ENCODE peak calls at places on chromosomes 7 and 10, in seven cellular contexts. D is PC-9; C is CD8-positive, alpha-beta T cell; M is chondrocyte; R is thyroid gland; F is endothelial cell; L is progenitor cell of endocrine pancreas. U is an unnamed sample.

GRCh38 chr7:69847921-69848612 is 249.8 kb downstream of the AUTS2 start:
- DNase-seq in R (no peak), C (no peak), L (no peak), F (no peak), M (no peak), D (no peak), U (no peak)

GRCh38 chr10:69383485-69384089 is 33.1 kb downstream of the TACR2 start:
- DNase-seq in C (no peak), R (no peak), M (peak; percentile 63), L (no peak), F (no peak), D (no peak), U (no peak)

GRCh38 chr7:129652914-129653313 is 41.4 kb downstream of the NRF1 start:
- DNase-seq in D (no peak), M (no peak), R (no peak), F (no peak), L (no peak), C (no peak), U (no peak)

GRCh38 chr10:127553431-127553830 is 4.3 kb downstream of the NPS start:
- DNase-seq in C (no peak), D (no peak), R (no peak), L (no peak), M (no peak), F (no peak), U (no peak)

GRCh38 chr7:42935861-42936260 is 3.7 kb downstream of the MRPL32 start:
- DNase-seq in C (no peak), D (no peak), F (no peak), M (no peak), R (no peak), L (no peak), U (no peak)

GRCh38 chr10:29608062-29608461 is 26.7 kb downstream of the SVIL start:
- DNase-seq in D (no peak), R (no peak), F (no peak), L (no peak), C (no peak), M (no peak), U (no peak)

GRCh38 chr10:13219685-13220670 is 14.2 kb downstream of the UCMA start:
- DNase-seq in D (peak; percentile 43), R (peak; percentile 76), C (no peak), F (peak; percentile 38), M (no peak), L (no peak), U (no peak)

GRCh38 chr7:8085420-8085819 is 116.8 kb downstream of the GLCCI1 start:
- DNase-seq in R (no peak), F (no peak), L (no peak), D (no peak), C (no peak), M (no peak), U (no peak)

GRCh38 chr7:90869335-90869734 is 273.2 kb downstream of the CDK14 start:
- DNase-seq in L (no peak), R (no peak), D (no peak), F (no peak), C (no peak), M (no peak), U (no peak)

GRCh38 chr10:5840314-5841307 is 27.4 kb upstream of the GDI2 start:
- DNase-seq in M (peak; percentile 65), R (no peak), F (no peak), C (no peak), D (no peak), L (no peak), U (no peak)

GRCh38 chr7:48366096-48366495 is 194.8 kb downstream of the ABCA13 start:
- DNase-seq in R (no peak), F (no peak), C (no peak), D (peak; percentile 3), M (no peak), L (no peak), U (no peak)

GRCh38 chr10:111200505-111201186 is 123.8 kb downstream of the ADRA2A start:
- DNase-seq in M (no peak), D (no peak), R (no peak), L (no peak), F (no peak), C (no peak), U (no peak)

GRCh38 chr7:43083091-43083490 is 29.4 kb upstream of the HECW1 start:
- DNase-seq in D (no peak), F (no peak), R (no peak), L (no peak), M (no peak), C (no peak), U (no peak)

GRCh38 chr7:80218723-80219122 is 84.1 kb downstream of the GNAI1 start:
- DNase-seq in R (no peak), C (no peak), M (no peak), L (no peak), D (peak; percentile 14), F (no peak), U (no peak)

GRCh38 chr10:28400176-28400575 is 97.3 kb upstream of the MPP7 start:
- DNase-seq in D (no peak), L (no peak), C (no peak), M (no peak), R (no peak), F (no peak), U (no peak)

GRCh38 chr10:43222296-43222695 is 44.6 kb downstream of the RASGEF1A start:
- DNase-seq in M (peak; percentile 38), C (peak; percentile 40), D (no peak), F (no peak), R (no peak), L (no peak), U (no peak)

GRCh38 chr7:134690016-134690415 is 43.4 kb downstream of the BPGM start:
- DNase-seq in L (no peak), M (no peak), F (no peak), R (peak; percentile 17), D (no peak), C (no peak), U (no peak)

GRCh38 chr10:72353963-72354355 is 760 bp downstream of the DNAJB12 start:
- DNase-seq in F (peak; percentile 38), M (peak; percentile 84), R (no peak), D (peak; percentile 34), C (no peak), L (no peak), U (no peak)

GRCh38 chr10:7354330-7355047 is 56.3 kb downstream of the SFMBT2 start:
- DNase-seq in L (no peak), F (no peak), D (no peak), M (no peak), R (no peak), C (no peak), U (no peak)

GRCh38 chr10:87817873-87818504 is at the start of gene ATAD1:
- DNase-seq in R (peak; percentile 87), F (peak; percentile 84), L (peak; percentile 77), M (peak; percentile 87), C (peak; percentile 92), D (peak; percentile 81), U (peak; percentile 89)
- TF ChIP-seq CTCF in R (peak; percentile 22), F (no peak), L (peak; percentile 37), M (peak; percentile 54), C (peak; percentile 20), D (no peak), U (no peak)

GRCh38 chr7:34759477-34760125 is 101.6 kb downstream of the NPSR1 start:
- DNase-seq in R (no peak), F (peak; percentile 22), D (no peak), L (no peak), C (no peak), M (no peak), U (no peak)
- TF ChIP-seq CTCF in R (no peak), F (peak; percentile 66), D (peak; percentile 79), L (peak; percentile 67), C (no peak), M (peak; percentile 83), U (no peak)

GRCh38 chr10:97713828-97714400 is 384 bp downstream of the MARVELD1 start:
- DNase-seq in C (peak; percentile 68), F (peak; percentile 54), R (peak; percentile 78), D (peak; percentile 46), M (no peak), L (peak; percentile 44), U (no peak)
- TF ChIP-seq CTCF in C (no peak), F (no peak), R (no peak), D (no peak), M (peak; percentile 59), L (peak; percentile 36), U (no peak)

DNA sequence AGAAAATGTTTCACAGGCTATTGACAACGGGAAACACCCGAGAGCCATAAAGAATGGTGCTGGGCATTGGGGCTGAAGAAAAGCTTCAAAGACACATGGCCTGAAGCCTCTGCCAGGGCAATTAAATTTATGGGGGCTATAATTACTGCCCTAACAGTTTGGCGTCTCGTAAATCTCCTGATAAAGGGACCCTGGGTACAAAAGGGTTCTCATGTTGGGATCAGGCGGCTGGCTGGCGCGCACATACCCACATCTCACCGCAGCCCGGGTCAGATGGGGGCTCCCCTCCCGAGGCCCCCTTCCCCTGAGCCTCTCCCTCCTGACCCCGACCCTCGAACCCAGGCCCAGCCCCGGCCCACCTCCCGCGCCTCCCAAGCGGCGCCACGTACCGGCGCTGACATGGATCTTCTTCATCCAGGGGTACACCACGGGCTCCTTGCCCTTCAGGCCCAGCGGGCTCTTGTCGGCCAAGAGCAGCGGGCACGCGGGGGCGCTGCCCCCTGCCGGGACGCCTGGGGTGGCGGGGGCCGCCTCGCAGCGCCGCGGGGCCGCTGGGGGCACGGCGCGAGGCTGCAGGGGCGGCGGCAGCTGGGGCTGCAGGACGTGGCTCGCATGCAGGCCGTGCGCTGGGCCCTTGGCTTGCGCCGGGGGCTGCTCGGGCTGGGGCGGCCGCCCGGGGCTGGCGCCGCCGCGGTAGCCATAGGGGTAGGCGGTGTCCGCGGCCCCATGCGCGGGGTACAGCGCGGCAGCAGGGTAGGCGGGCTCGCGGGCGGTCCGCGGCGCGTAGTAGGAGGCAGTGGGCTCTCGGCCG is 623 bp downstream of the HOXA4 start:
- DNase-seq in L (no peak), C (peak; percentile 57), R (no peak), D (no peak), M (no peak), F (no peak), U (no peak)
- TF ChIP-seq CTCF in L (peak; percentile 38), C (no peak), R (no peak), D (no peak), M (no peak), F (no peak), U (no peak)

GRCh38 chr10:1577945-1578344 is 159.4 kb downstream of the ADARB2 start:
- DNase-seq in F (no peak), D (no peak), M (no peak), L (no peak), R (no peak), C (no peak), U (no peak)

GRCh38 chr10:1578392-1579140 is 158.8 kb downstream of the ADARB2 start:
- DNase-seq in D (no peak), F (no peak), L (no peak), M (no peak), R (no peak), C (no peak), U (no peak)

GRCh38 chr10:1577371-1577770 is 160.0 kb downstream of the ADARB2 start:
- DNase-seq in L (no peak), R (no peak), C (no peak), M (no peak), D (no peak), F (no peak), U (no peak)

GRCh38 chr10:1575481-1576244 is 161.7 kb downstream of the ADARB2 start:
- DNase-seq in R (no peak), F (no peak), L (no peak), D (no peak), M (peak; percentile 59), C (no peak), U (no peak)

GRCh38 chr10:1576467-1577259 is 160.7 kb downstream of the ADARB2 start:
- DNase-seq in C (no peak), M (no peak), L (no peak), R (no peak), D (no peak), F (no peak), U (no peak)
- TF ChIP-seq CTCF in C (no peak), M (no peak), L (no peak), R (no peak), D (no peak), F (no peak), U (no peak)

GRCh38 chr10:102432162-102432950 is at the start of gene CUEDC2:
- DNase-seq in R (peak; percentile 97), F (peak; percentile 95), D (peak; percentile 94), M (no peak), C (peak; percentile 98), L (peak; percentile 95), U (no peak)
- TF ChIP-seq CTCF in R (no peak), F (no peak), D (no peak), M (no peak), C (no peak), L (no peak), U (no peak)